ENCODE peak calls at places on chromosomes 11 and 22, in eight cellular contexts. S is A549, K is SK-N-SH, U is HCT116, H is K562, T is H1, J is endothelial cell of umbilical vein, V is HepG2. N is an unnamed sample.

GRCh38 chr11:20309626-20310025 is 53.9 kb upstream of the HTATIP2 start:
- DNase-seq in J (no peak), T (no peak), H (no peak), K (no peak), U (no peak), S (no peak), V (no peak), N (no peak)

GRCh38 chr22:19615867-19616581 is 91.8 kb upstream of the CLDN5 start:
- DNase-seq in S (no peak), H (no peak), U (no peak), T (no peak), K (no peak), V (no peak), J (no peak), N (no peak)

GRCh38 chr11:114606003-114606801 is 10.6 kb upstream of the NXPE4 start:
- DNase-seq in S (no peak), J (no peak), U (no peak), H (no peak), T (no peak), V (no peak), K (no peak), N (no peak)

GRCh38 chr11:70128435-70128906 is 50.4 kb downstream of the ANO1 start:
- DNase-seq in K (no peak), H (no peak), J (peak), U (peak), V (peak), T (peak), S (peak), N (no peak)

GRCh38 chr22:22030493-22031182 is 48.1 kb upstream of the TOP3B start:
- DNase-seq in H (peak), K (peak), V (peak), T (no peak), U (no peak), S (peak), J (peak), N (peak)

GRCh38 chr22:37290737-37291136 is 8.4 kb downstream of the CYTH4 start:
- DNase-seq in S (no peak), V (no peak), T (no peak), K (no peak), H (no peak), J (no peak), U (no peak), N (no peak)

GRCh38 chr11:131760191-131760951 is 390.0 kb downstream of the NTM start:
- DNase-seq in S (no peak), H (no peak), U (no peak), V (no peak), K (no peak), T (no peak), J (no peak), N (peak)

GRCh38 chr11:44208976-44209603 is 100.8 kb downstream of the ALX4 start:
- DNase-seq in T (no peak), S (no peak), U (no peak), K (no peak), J (peak), H (no peak), V (peak), N (no peak)

DNA sequence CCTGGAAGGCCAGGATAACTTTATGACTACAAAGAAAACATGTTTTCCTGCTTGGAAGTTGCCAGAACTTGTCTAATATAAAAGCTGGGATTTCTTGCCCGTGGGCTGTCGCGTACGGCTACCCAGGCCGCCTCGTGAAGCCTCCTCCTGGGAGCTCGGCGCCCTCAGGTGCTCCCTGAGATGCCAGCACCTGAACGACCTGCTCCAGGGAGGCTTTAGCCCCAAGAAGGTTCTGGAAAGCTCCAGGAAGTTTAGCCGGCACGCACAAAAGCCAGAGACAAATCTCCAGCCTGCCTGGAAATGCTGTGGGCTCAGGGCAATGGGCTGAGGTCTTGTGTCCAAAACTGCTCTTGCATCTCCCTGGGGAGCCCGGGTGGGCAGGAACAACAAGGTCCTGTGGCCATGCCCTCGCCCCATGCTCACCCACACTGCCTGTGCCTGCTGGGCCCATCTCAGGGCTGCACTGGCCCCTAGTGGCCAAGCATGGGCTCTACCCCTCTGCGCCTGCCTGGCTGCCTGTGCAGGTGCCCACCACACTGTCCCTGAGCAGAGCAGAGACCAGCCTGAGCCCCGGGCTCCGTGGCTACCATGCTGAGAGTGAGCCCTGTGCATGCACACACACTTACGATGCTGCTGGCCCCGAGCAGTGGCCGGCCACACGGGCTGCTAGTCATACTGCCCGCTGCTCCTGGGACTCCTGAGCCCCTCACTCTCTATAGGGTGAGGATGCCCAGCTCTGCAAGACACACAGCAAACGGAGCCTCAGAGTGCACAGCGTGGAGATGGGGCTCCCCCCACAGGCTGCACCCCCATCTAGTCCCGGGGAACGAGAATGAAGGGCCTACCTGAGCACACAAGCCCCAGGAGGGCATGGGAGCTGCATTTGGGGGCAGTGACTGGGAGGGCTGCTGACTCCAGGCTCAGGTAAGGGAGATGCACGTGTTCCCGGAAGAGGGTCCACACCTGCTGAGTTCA is 4.9 kb upstream of the CELSR1 start:
- DNase-seq in U (no peak), T (no peak), V (peak), J (peak), H (peak), S (peak), K (peak), N (peak)
- TF ChIP-seq CTCF in U (peak), T (peak), V (peak), J (peak), H (peak), S (peak), K (peak), N (peak)

GRCh38 chr11:57322881-57323467 is 1.8 kb downstream of the TNKS1BP1 start:
- DNase-seq in K (no peak), V (no peak), S (no peak), J (no peak), H (no peak), U (no peak), T (no peak), N (no peak)
- H3K4me3 ChIP-seq in K (peak), V (peak), S (peak), J (peak), H (peak), U (peak), T (peak), N (no peak)

DNA sequence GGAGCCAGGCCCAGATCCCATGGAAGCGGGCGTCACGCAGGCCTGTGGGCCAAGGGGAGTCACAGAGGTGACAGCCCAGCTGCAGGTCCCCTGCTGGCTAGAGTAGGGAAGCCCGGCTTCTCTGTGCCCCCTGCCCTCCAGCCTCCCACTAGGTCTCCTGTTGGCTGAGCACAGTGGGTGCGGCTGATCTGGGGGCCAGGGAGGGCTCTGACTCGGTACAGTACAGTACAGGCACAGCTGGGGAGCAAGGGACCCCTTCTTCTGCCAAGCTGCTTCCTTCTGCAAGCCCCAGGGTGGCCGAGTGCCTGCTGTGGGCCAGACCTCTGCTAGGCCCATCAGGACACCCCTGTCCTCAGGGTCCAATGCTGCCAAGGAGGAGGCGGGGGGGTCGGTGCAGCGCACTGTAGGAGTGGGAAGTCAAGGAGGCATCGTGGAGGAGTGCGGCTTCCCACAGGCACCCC is 10.1 kb downstream of the SUSD2 start:
- DNase-seq in U (no peak), V (no peak), S (no peak), H (no peak), J (no peak), T (no peak), K (peak), N (no peak)
- TF ChIP-seq MAX in U (no peak), V (no peak), S (no peak), H (no peak), J (no peak), T (no peak), K (no peak), N (no peak)

GRCh38 chr11:67384851-67385366 is 6.9 kb upstream of the RAD9A start:
- DNase-seq in K (no peak), S (peak), V (no peak), J (peak), T (no peak), H (no peak), U (no peak), N (no peak)

GRCh38 chr11:67379061-67380058 is 6.0 kb upstream of the CLCF1 start:
- DNase-seq in K (no peak), S (peak), U (no peak), H (peak), V (no peak), J (no peak), T (no peak), N (no peak)

GRCh38 chr11:67378544-67378943 is 5.1 kb upstream of the CLCF1 start:
- DNase-seq in V (no peak), K (no peak), J (no peak), T (no peak), H (no peak), U (no peak), S (no peak), N (no peak)

GRCh38 chr11:67382481-67383136 is 9.2 kb upstream of the RAD9A start:
- DNase-seq in K (peak), V (peak), S (peak), U (peak), J (peak), H (peak), T (no peak), N (peak)

DNA sequence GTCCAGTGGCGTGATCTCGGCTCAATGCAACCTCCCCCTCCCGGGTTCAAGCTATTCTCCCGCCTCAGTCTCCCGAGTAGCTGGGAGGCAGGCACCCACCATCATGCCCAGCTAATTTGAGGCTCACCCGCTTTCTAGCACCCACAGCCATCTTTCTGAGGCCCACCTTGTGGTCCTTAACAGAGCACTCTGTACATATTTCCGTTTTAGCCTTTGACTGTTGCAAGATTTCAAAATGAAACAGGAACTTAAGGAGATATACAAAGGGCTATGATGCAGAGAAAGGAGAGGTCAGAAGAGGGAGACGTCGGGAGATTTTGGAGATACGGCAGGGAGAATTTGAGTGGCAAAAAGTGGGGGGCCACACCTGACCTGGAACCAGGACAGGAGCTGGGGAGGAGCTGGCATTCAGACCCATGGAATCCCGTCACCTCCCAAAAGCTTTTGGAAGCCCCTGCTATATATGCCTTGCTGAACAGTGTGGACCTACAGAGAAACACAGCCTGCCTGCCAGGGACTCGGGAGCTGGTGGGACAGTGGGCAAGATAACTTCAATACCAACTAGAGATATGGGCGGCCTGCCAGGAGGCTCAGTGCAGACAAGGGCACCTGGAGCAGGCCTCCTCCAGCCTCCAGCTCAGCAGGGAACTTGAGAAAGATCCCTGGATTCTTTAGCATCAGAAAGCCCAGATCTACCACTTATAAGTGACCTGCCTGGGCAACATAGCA is 8.0 kb upstream of the CLCF1 start:
- DNase-seq in K (no peak), S (no peak), H (no peak), V (no peak), J (no peak), U (no peak), T (no peak), N (peak)
- TF ChIP-seq CTCF in K (no peak), S (no peak), H (no peak), V (no peak), J (no peak), U (no peak), T (no peak), N (no peak)

GRCh38 chr11:46565248-46565835 is 28.5 kb downstream of the AMBRA1 start:
- DNase-seq in T (no peak), J (no peak), K (no peak), H (no peak), S (no peak), V (no peak), U (no peak), N (no peak)
- H3K4me3 ChIP-seq in T (no peak), J (no peak), K (no peak), H (no peak), S (no peak), V (no peak), U (no peak), N (no peak)

DNA sequence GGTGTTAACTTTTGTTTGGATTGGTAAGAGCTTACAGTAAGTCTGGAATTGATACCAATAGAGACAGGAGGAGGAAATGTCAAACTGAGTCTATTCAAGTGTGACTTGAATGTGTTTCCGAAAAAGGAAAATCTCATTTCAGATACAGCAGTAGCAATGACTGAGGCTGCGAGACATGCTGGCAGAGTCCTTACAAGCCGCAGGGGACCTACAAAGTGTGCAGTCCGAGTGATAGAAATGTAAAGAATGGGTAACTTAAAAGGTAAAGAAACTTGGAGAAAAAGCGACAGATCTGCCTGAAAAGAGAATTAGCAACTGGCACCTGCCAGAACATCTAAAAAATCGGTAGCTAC is 444 bp downstream of the CWF19L2 start:
- DNase-seq in U (no peak), K (peak), S (no peak), J (no peak), T (no peak), V (no peak), H (no peak), N (peak)
- TF ChIP-seq MAX in U (no peak), K (no peak), S (no peak), J (no peak), T (no peak), V (peak), H (no peak), N (no peak)

GRCh38 chr11:25037431-25037830 is 540.6 kb downstream of the LUZP2 start:
- DNase-seq in K (no peak), H (no peak), U (no peak), T (no peak), V (no peak), S (no peak), J (no peak), N (no peak)

GRCh38 chr11:25038131-25038530 is 541.3 kb downstream of the LUZP2 start:
- DNase-seq in J (no peak), V (no peak), T (no peak), K (no peak), U (no peak), H (no peak), S (no peak), N (no peak)

DNA sequence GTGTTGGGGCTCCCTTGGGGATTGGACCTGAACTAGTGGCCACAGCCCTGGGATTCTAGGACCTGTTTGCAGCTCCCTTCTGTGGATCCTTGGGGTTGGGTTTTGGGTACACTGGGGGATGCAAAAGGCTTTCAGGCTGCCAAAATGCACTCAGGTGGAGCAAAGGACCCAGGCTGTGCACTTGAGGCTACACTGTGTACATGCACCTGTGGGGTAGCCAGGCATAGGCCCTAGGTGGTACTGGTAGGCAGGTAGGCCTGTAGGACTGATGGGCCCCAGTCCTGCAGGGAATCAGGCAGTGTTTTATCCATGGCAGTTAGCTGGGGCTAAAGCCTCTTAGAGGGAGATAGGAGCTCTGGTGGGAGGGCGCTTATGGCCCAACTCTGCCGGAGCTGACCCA is 542.3 kb downstream of the LUZP2 start:
- DNase-seq in U (no peak), T (no peak), S (no peak), K (no peak), H (no peak), J (no peak), V (no peak), N (no peak)
- TF ChIP-seq CTCF in U (no peak), T (no peak), S (no peak), K (no peak), H (no peak), J (no peak), V (no peak), N (no peak)

GRCh38 chr22:24989135-24989534 is 36.6 kb downstream of the KIAA1671 start:
- DNase-seq in S (no peak), K (no peak), J (no peak), V (no peak), T (no peak), H (no peak), U (no peak), N (no peak)
- H3K4me3 ChIP-seq in S (no peak), K (no peak), J (no peak), V (no peak), T (no peak), H (no peak), U (no peak), N (no peak)

DNA sequence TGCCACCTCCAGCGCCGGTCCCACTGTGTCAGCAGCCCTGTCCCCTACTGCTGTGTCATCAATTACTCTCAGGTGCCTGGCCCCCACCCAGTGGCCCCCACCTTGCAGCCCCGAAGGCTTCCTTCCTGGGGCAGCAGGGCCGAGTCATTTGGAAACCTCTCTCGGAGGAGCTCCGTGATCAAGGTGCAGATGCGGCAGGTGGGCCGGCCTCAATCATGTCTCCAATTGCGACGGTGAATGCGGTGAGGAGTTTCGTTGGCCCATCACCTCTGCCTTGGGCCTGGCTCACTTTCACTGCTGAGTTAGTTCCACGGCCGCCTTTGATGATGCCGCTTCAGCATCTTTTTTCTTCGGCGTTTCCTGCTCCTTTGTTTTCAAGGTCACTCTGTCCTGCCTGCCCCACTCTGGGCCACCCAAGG is 11.3 kb upstream of the CXCR5 start:
- DNase-seq in J (no peak), U (no peak), T (no peak), S (no peak), V (no peak), K (no peak), H (no peak), N (no peak)
- TF ChIP-seq MAX in J (no peak), U (no peak), T (no peak), S (no peak), V (no peak), K (no peak), H (no peak), N (no peak)

DNA sequence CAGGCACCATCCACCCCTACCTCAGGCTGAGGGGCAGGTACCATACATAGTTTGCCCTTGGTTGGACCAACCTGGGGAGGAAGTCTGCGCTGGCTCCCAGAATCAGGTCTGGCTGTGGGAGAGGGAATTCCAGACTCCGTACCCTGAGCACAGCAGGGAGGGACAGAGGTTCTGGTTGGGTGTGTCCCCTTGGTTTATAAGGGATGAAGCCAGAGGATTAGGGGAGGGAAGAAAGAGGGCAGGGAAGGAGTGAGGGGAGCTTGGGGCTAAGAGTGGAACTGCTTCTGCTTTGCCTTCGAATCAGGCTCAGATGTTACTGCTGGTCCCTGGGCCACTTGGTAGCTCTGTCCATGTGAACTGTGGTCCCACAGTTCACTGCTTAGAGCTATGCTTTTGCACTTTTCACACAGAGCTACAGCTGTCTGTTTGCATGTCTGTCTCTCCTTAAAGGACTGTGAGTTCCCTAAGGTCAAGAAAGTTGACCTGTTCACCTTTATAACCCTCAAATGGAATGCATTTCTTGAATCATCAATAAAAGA is 9.2 kb downstream of the MMP20 start:
- DNase-seq in S (no peak), J (no peak), H (no peak), V (no peak), T (no peak), K (no peak), U (no peak), N (no peak)
- TF ChIP-seq CTCF in S (no peak), J (no peak), H (no peak), V (no peak), T (no peak), K (no peak), U (no peak), N (no peak)

N was measured in NB4.